ENCODE peak calls at places on chromosomes 1 and 21, in nine cellular contexts. L is endothelial cell of umbilical vein, T is uterus, W is heart left ventricle, N is A549, M is transverse colon, Y is ovary, X is sigmoid colon, Z is tibial nerve. R is an unnamed sample.

GRCh38 chr1:15153184-15153841 is at the start of gene TMEM51:
- DNase-seq in L (peak), T (peak), W (peak), N (peak), M (peak), Y (peak), X (peak), Z (no peak), R (peak)

GRCh38 chr1:27644369-27645070 is 9.5 kb upstream of the FGR start:
- DNase-seq in L (no peak), T (no peak), W (no peak), N (no peak), M (no peak), Y (no peak), X (no peak), Z (no peak), R (no peak)

GRCh38 chr21:29190920-29191319 is 60.5 kb downstream of the MAP3K7CL start:
- DNase-seq in L (no peak), T (no peak), W (no peak), N (no peak), M (no peak), Y (no peak), X (no peak), Z (no peak), R (no peak)

GRCh38 chr1:53625049-53625448 is 113.9 kb downstream of the GLIS1 start:
- DNase-seq in L (no peak), T (no peak), W (peak), N (no peak), M (no peak), Y (no peak), X (no peak), Z (peak), R (no peak)

GRCh38 chr1:41314376-41314775 is 46.9 kb upstream of the FOXO6 start:
- DNase-seq in L (no peak), T (no peak), W (no peak), N (no peak), M (no peak), Y (no peak), X (no peak), Z (no peak), R (no peak)

GRCh38 chr1:8541961-8542521 is 224.1 kb downstream of the SLC45A1 start:
- DNase-seq in L (peak), T (no peak), W (no peak), N (no peak), M (no peak), Y (no peak), X (no peak), Z (no peak), R (no peak)

GRCh38 chr21:38223893-38224540 is 32.8 kb upstream of the KCNJ15 start:
- DNase-seq in L (no peak), T (no peak), W (no peak), N (no peak), M (no peak), Y (no peak), X (no peak), Z (no peak), R (no peak)

GRCh38 chr1:10530756-10531155 is 56.0 kb downstream of the PEX14 start:
- DNase-seq in L (no peak), T (no peak), W (no peak), N (no peak), M (no peak), Y (no peak), X (no peak), Z (no peak), R (no peak)

GRCh38 chr1:110671323-110671722 is 3.4 kb downstream of the KCNA3 start:
- DNase-seq in L (no peak), T (no peak), W (no peak), N (no peak), M (no peak), Y (no peak), X (no peak), Z (no peak), R (no peak)

GRCh38 chr1:54581621-54582035 is 33.6 kb downstream of the ACOT11 start:
- DNase-seq in L (peak), T (peak), W (peak), N (peak), M (peak), Y (peak), X (peak), Z (peak), R (peak)

GRCh38 chr1:30842698-30843354 is 65.7 kb downstream of the SDC3 start:
- DNase-seq in L (no peak), T (no peak), W (no peak), N (no peak), M (no peak), Y (no peak), X (no peak), Z (no peak), R (no peak)

GRCh38 chr1:24021403-24022266 is 41.5 kb upstream of the SRSF10 start:
- DNase-seq in L (no peak), T (no peak), W (no peak), N (no peak), M (peak), Y (no peak), X (no peak), Z (no peak), R (no peak)

GRCh38 chr1:93253471-93253870 is 72.9 kb downstream of the CCDC18 start:
- DNase-seq in L (no peak), T (no peak), W (no peak), N (no peak), M (no peak), Y (no peak), X (no peak), Z (no peak), R (no peak)

DNA sequence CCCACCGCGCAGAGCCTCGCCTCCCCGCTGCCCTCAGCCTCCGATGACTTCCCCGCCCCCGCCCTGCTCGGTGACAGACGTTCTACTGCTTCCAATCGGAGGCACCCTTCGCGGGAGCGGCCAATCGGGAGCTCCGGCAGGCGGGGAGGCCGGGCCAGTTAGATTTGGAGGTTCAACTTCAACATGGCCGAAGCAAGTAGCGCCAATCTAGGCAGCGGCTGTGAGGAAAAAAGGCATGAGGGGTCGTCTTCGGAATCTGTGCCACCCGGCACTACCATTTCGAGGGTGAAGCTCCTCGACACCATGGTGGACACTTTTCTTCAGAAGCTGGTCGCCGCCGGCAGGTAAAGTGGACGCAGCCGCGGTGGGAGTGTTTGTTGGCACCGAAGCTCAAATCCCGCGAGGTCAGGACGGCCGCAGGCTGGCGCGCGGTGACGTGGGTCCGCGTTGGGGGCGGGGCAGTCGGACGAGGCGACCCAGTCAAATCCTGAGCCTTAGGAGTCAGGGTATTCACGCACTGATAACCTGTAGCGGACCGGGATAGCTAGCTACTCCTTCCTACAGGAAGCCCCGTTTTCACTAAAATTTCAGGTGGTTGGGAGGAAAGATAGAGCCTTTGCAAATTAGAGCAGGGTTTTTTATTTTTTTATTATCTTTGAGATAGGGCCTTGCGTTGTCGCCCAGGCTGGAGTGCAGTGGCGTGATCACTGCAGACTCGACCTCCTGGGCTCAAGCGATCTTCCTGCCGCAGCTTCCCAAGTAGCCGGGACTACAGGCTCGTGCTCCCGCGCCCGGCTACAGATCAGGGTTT is at the start of gene PMF1:
- DNase-seq in L (peak), T (peak), W (peak), N (peak), M (peak), Y (peak), X (peak), Z (peak), R (peak)
- TF ChIP-seq POLR2A in L (peak), T (peak), W (no peak), N (peak), M (peak), Y (peak), X (peak), Z (peak), R (no peak)

GRCh38 chr1:199071080-199071479 is 432.2 kb downstream of the PTPRC start:
- DNase-seq in L (no peak), T (no peak), W (no peak), N (no peak), M (no peak), Y (no peak), X (no peak), Z (no peak), R (no peak)

GRCh38 chr1:199064971-199065370 is 426.1 kb downstream of the PTPRC start:
- DNase-seq in L (peak), T (no peak), W (no peak), N (no peak), M (no peak), Y (no peak), X (no peak), Z (no peak), R (no peak)

GRCh38 chr1:199073166-199073565 is 434.3 kb downstream of the PTPRC start:
- DNase-seq in L (peak), T (no peak), W (no peak), N (no peak), M (no peak), Y (no peak), X (no peak), Z (no peak), R (no peak)

DNA sequence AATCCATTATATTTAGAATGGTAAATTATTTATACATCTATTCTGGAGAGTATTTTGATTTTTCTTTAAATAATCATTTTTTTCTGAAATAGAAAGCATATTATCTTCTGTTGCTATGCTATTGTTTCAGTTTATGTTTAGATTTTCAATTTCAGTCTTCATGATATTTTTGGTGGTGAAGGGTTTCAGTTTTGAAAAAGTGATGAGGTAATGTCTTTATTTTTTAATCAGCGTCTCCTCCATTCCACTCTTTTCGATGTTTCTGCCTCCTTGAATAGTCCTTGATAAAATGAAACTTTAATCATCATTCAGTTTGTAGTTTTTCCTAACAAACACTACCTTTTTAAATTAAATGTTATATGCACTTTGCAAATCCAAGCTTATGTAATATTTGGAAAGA is 428.6 kb downstream of the PTPRC start:
- DNase-seq in L (no peak), T (no peak), W (no peak), N (no peak), M (no peak), Y (no peak), X (no peak), Z (no peak), R (no peak)
- H3K27ac ChIP-seq in L (no peak), T (no peak), W (no peak), N (no peak), M (no peak), Y (no peak), X (no peak), Z (no peak), R (no peak)

DNA sequence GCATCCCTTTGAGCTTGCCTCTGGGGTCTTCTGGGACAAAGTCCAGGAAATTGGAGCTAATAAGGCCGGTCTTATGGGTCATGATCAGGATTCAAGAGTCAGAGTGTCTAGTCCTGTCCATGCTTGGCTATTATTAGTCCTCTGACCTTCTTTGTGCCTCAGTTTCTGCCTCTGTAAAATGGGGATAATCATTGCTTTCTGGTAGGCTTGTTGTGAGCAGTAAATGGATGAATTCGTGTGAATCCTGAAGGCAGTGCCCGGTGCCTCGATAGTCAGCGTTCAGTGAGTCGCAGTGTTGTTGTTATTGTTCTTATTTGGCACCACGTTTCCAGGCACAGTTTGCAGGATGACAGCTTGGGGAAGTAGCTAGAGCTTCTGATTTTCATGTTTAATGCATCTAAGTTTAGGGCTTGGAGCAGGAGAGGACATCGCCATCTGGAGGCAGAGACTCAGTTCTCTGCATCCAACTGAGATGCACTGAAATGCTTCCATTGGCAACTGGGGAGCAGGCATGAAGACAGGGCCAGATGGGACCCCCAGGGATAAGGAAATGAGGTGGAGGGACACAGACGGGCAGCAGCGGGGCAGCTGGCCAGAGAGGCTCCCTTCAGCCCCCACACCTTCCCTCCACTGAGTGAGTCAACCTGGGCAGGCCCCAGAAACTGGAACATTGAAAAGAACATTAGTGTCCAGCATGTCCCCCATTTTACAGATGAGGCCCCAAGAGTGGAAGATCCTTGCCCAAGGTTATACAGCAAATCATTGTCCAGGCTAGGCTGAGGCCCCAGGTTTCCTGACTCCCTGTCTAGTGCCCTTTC is 160.3 kb downstream of the PTPRU start:
- DNase-seq in L (no peak), T (no peak), W (no peak), N (no peak), M (no peak), Y (no peak), X (no peak), Z (no peak), R (no peak)
- TF ChIP-seq CTCF in L (peak), T (no peak), W (no peak), N (no peak), M (no peak), Y (no peak), X (no peak), Z (no peak), R (no peak)

GRCh38 chr1:224565186-224565585 is 50.9 kb upstream of the CNIH3 start:
- DNase-seq in L (peak), T (no peak), W (no peak), N (peak), M (no peak), Y (no peak), X (no peak), Z (no peak), R (no peak)
- TF ChIP-seq POLR2A in L (no peak), T (no peak), W (no peak), N (no peak), M (no peak), Y (no peak), X (no peak), Z (no peak), R (no peak)

GRCh38 chr1:229480500-229480899 is 27.6 kb downstream of the NUP133 start:
- DNase-seq in L (no peak), T (no peak), W (no peak), N (no peak), M (no peak), Y (no peak), X (no peak), Z (no peak), R (no peak)
- H3K27ac ChIP-seq in L (no peak), T (no peak), W (no peak), N (no peak), M (no peak), Y (no peak), X (no peak), Z (peak), R (no peak)

GRCh38 chr1:33147997-33148314 is 33.9 kb downstream of the TRIM62 start:
- DNase-seq in L (no peak), T (no peak), W (no peak), N (peak), M (no peak), Y (no peak), X (no peak), Z (no peak), R (no peak)
- TF ChIP-seq CTCF in L (peak), T (no peak), W (peak), N (peak), M (no peak), Y (no peak), X (no peak), Z (no peak), R (no peak)

DNA sequence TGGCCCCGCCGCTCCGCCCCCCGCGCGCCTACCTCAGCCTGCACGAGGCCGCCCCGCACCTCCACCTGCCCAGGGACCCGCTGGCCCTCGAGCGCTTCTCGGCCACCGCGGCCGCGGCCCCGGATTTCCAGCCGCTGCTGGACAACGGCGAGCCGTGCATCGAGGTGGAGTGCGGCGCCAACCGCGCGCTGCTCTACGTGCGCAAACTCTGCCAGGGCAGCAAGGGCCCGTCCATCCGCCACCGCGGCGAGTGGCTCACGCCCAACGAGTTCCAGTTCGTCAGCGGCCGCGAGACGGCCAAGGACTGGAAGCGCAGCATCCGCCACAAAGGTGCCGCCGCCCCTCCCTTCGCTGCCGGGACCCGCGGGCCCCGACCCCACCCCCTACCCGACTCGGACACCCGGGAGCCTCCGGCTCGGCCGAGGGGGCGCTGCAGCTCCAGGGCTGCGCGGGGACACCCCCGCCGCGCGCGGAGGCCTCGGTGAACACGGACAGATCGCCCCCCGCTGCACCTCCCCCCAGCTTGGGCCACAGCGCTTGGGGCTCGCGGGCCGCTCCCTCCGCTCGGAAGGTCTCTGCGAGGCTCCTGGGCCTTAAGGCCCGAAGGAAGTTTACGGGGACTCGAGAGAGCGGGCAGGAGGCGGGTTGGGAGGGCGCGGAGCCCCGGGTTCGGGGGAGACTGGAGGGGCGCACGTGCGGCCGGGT is 1.0 kb downstream of the SAMD11 start:
- DNase-seq in L (peak), T (no peak), W (no peak), N (no peak), M (peak), Y (peak), X (no peak), Z (no peak), R (peak)
- TF ChIP-seq POLR2A in L (no peak), T (no peak), W (no peak), N (no peak), M (no peak), Y (no peak), X (no peak), Z (no peak), R (no peak)

GRCh38 chr1:168227620-168228019 is 1.8 kb downstream of the SFT2D2 start:
- DNase-seq in L (peak), T (no peak), W (no peak), N (no peak), M (no peak), Y (no peak), X (no peak), Z (no peak), R (no peak)
- H3K27ac ChIP-seq in L (peak), T (peak), W (peak), N (peak), M (peak), Y (no peak), X (peak), Z (peak), R (no peak)

GRCh38 chr1:180152588-180152987 is 2.1 kb upstream of the QSOX1 start:
- DNase-seq in L (no peak), T (no peak), W (no peak), N (no peak), M (no peak), Y (no peak), X (no peak), Z (no peak), R (no peak)

GRCh38 chr1:180150982-180151381 is 3.7 kb upstream of the QSOX1 start:
- DNase-seq in L (no peak), T (no peak), W (no peak), N (no peak), M (no peak), Y (no peak), X (no peak), Z (no peak), R (no peak)

GRCh38 chr1:180153032-180153431 is 1.6 kb upstream of the QSOX1 start:
- DNase-seq in L (no peak), T (no peak), W (no peak), N (no peak), M (no peak), Y (no peak), X (no peak), Z (no peak), R (no peak)

GRCh38 chr1:180154003-180154324 is 705 bp upstream of the QSOX1 start:
- DNase-seq in L (no peak), T (no peak), W (no peak), N (peak), M (no peak), Y (no peak), X (no peak), Z (no peak), R (no peak)

GRCh38 chr1:180151508-180151907 is 3.2 kb upstream of the QSOX1 start:
- DNase-seq in L (peak), T (no peak), W (no peak), N (peak), M (no peak), Y (no peak), X (no peak), Z (no peak), R (no peak)
- TF ChIP-seq CTCF in L (no peak), T (no peak), W (no peak), N (no peak), M (no peak), Y (no peak), X (no peak), Z (no peak), R (no peak)

GRCh38 chr1:67429011-67429527 is 1.1 kb downstream of the SERBP1 start:
- DNase-seq in L (peak), T (no peak), W (no peak), N (no peak), M (no peak), Y (no peak), X (no peak), Z (peak), R (peak)
- TF ChIP-seq POLR2A in L (no peak), T (no peak), W (no peak), N (no peak), M (no peak), Y (no peak), X (no peak), Z (no peak), R (no peak)